ENCODE peak calls at places on chromosomes 13 and 19, in six cellular contexts. Z is MM.1S; D is astrocyte; G is effector memory CD4-positive, alpha-beta T cell; O is aorta; W is right cardiac atrium. K is an unnamed sample.

GRCh38 chr13:52067237-52067636 is 42.7 kb downstream of the UTP14C start:
- DNase-seq in G (no peak), Z (no peak), W (no peak), D (no peak), O (no peak), K (no peak)

GRCh38 chr13:97191143-97191542 is 31.0 kb upstream of the MBNL2 start:
- DNase-seq in W (no peak), G (no peak), D (no peak), Z (no peak), O (no peak), K (no peak)

GRCh38 chr19:55386515-55386947 is 799 bp downstream of the RPL28 start:
- DNase-seq in W (no peak), Z (no peak), G (peak; percentile 29), O (no peak), D (no peak), K (no peak)

GRCh38 chr13:40440990-40441820 is 225.2 kb downstream of the FOXO1 start:
- DNase-seq in W (peak; percentile 90), G (no peak), D (peak; percentile 29), O (peak; percentile 76), Z (no peak), K (no peak)

GRCh38 chr19:45505996-45506245 is 1.4 kb upstream of the VASP start:
- DNase-seq in O (no peak), W (peak; percentile 30), D (no peak), G (no peak), Z (no peak), K (no peak)

GRCh38 chr13:32426981-32427851 is 714 bp downstream of the N4BP2L1 start:
- DNase-seq in W (peak; percentile 76), Z (peak; percentile 44), G (peak; percentile 40), D (no peak), O (peak; percentile 70), K (peak; percentile 92)

GRCh38 chr13:53200075-53200474 is 171.5 kb downstream of the OLFM4 start:
- DNase-seq in O (no peak), W (no peak), D (no peak), Z (no peak), G (no peak), K (peak; percentile 78)

GRCh38 chr13:35472308-35473008 is 4.0 kb downstream of the MAB21L1 start:
- DNase-seq in D (no peak), Z (peak; percentile 6), O (no peak), W (no peak), G (no peak), K (no peak)

GRCh38 chr19:18321729-18322091 is 1.2 kb downstream of the LSM4 start:
- DNase-seq in Z (no peak), G (no peak), W (no peak), D (no peak), O (no peak), K (no peak)

GRCh38 chr13:39616087-39616694 is 13.2 kb upstream of the LHFPL6 start:
- DNase-seq in W (peak; percentile 46), Z (peak; percentile 51), G (no peak), D (peak; percentile 29), O (no peak), K (no peak)

GRCh38 chr13:74210693-74211393 is 76.6 kb upstream of the KLF12 start:
- DNase-seq in W (peak; percentile 18), Z (no peak), G (no peak), O (peak; percentile 55), D (peak; percentile 97), K (no peak)

GRCh38 chr19:18308051-18308947 is 14.6 kb downstream of the LSM4 start:
- DNase-seq in G (no peak), W (peak; percentile 63), Z (no peak), D (no peak), O (no peak), K (no peak)

GRCh38 chr13:46359731-46360130 is 27.3 kb downstream of the RUBCNL start:
- DNase-seq in G (no peak), W (no peak), D (peak; percentile 75), Z (no peak), O (no peak), K (no peak)

GRCh38 chr13:38147050-38147449 is 202.6 kb upstream of the UFM1 start:
- DNase-seq in G (no peak), O (no peak), Z (no peak), W (no peak), D (no peak), K (no peak)

GRCh38 chr13:32042567-32042966 is 11.0 kb downstream of the FRY start:
- DNase-seq in Z (no peak), O (no peak), G (no peak), W (no peak), D (no peak), K (no peak)

GRCh38 chr13:114065141-114065925 is 67.1 kb downstream of the RASA3 start:
- DNase-seq in Z (peak; percentile 68), O (peak; percentile 94), D (peak; percentile 97), W (peak; percentile 94), G (peak; percentile 61), K (peak; percentile 98)

GRCh38 chr19:30316560-30317106 is 55.6 kb upstream of the ZNF536 start:
- DNase-seq in O (no peak), G (no peak), Z (no peak), D (no peak), W (peak; percentile 11), K (no peak)

GRCh38 chr13:55029280-55029679 is 2000.7 kb downstream of the OLFM4 start:
- DNase-seq in W (no peak), Z (no peak), G (no peak), O (no peak), D (no peak), K (no peak)

GRCh38 chr13:44812818-44813217 is 176.5 kb downstream of the NUFIP1 start:
- DNase-seq in W (no peak), O (no peak), G (no peak), Z (no peak), D (peak; percentile 37), K (no peak)

GRCh38 chr13:43374621-43375020 is 351.2 kb downstream of the DNAJC15 start:
- DNase-seq in G (no peak), W (no peak), D (peak; percentile 85), Z (no peak), O (no peak), K (no peak)

GRCh38 chr19:9115307-9115813 is at the start of gene OR7G1:
- DNase-seq in G (no peak), O (no peak), Z (no peak), W (no peak), D (no peak), K (no peak)

GRCh38 chr19:47158367-47158791 is 27.7 kb downstream of the SAE1 start:
- DNase-seq in W (peak; percentile 57), D (no peak), G (no peak), O (no peak), Z (no peak), K (no peak)

GRCh38 chr19:31595521-31595920 is 246.3 kb upstream of the TSHZ3 start:
- DNase-seq in O (no peak), D (no peak), G (no peak), W (no peak), Z (no peak), K (no peak)

GRCh38 chr19:42816901-42817300 is 51.4 kb upstream of the PSG8 start:
- DNase-seq in O (no peak), D (no peak), G (no peak), W (no peak), Z (no peak), K (no peak)

GRCh38 chr19:2462635-2463421 is 6.1 kb upstream of the LMNB2 start:
- DNase-seq in G (no peak), D (peak; percentile 99), W (peak; percentile 96), O (peak; percentile 91), Z (no peak), K (peak; percentile 94)

GRCh38 chr13:98481511-98481951 is 95.4 kb downstream of the STK24 start:
- DNase-seq in W (no peak), D (no peak), O (no peak), Z (no peak), G (no peak), K (no peak)
- H3K4me1 ChIP-seq in W (peaks cover 33% of the 10 kb centered on the region), D (peaks cover 81% of the 10 kb centered on the region), O (peaks cover 3% of the 10 kb centered on the region), Z (peaks cover 17% of the 10 kb centered on the region), G (peaks cover 75% of the 10 kb centered on the region), K (peaks cover 69% of the 10 kb centered on the region)

DNA sequence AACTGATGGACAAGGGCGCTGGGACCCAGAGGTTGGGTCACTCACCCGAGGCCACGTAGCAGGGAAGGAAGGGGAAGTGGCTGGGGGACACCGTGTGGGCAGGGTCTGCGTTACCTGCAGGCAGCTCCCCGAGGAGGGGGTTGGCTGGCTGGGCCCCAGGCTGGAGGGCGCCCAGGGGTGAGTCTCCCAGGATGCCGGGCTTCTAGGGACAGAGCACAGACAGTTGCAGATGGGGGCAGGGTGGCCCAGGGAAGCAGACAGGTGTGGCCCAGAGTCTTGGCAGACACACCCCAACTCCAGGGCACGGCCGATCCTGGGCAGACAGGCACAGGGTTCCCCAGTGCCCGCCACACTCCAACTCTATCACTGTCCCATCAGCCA is 5.6 kb upstream of the FDX2 start:
- DNase-seq in D (no peak), G (no peak), Z (no peak), O (no peak), W (no peak), K (no peak)
- H3K27ac ChIP-seq in D (no peak overlapping the region), G (no peak overlapping the region), Z (no peak overlapping the region), O (no peak overlapping the region), W (no peak overlapping the region), K (no peak overlapping the region)

DNA sequence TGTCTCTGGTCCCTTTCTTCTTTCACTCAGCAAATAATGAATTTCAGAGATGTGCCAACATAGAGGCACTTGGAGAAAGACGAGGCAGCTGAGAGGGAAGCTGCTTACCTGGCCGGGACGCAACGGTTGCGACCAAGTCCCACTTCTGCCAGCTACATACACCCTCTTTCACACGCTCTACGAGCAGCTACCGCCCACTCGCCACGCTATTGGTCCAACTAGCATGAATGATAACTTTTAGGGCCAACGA is 773 bp upstream of the CNOT3 start:
- DNase-seq in Z (no peak), W (no peak), G (no peak), D (no peak), O (no peak), K (no peak)
- H3K4me1 ChIP-seq in Z (peaks cover 10% of the 10 kb centered on the region), W (peaks cover 5% of the 10 kb centered on the region), G (peaks cover 33% of the 10 kb centered on the region), D (peaks cover 14% of the 10 kb centered on the region), O (no peaks in the 10 kb centered on the region), K (peaks cover 48% of the 10 kb centered on the region)

DNA sequence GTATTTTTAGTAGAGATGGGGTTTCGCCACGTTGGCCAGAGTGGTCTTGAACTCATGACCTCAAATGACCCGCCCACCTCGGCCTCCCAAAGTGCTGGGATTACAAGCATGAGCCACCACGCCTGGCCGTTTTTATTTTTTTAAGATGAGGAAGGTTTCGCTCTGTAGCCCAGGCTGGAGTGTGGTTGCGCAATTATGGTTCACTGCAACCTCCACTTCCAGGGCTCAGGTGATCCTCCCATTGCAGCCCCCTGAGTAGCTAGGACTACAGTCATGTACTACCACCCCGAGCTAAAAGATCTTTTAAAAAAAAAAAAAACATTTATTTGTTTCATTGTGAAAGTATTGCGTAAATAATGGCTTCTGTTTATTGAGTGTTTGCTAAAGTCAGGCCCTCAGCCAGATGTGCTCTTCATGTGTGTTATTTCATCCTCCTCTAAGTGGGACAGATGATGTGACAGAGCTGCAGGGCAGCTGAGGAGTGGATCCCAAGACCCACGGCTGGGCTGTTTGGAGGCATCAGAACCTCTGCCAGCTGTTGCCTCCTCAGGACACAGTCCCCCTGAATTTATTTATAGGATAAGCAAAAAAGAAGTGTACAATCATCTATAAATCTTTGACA is 18.5 kb downstream of the ILF3 start:
- DNase-seq in G (no peak), D (no peak), Z (no peak), O (no peak), W (no peak), K (no peak)
- H3K27ac ChIP-seq in G (no peak overlapping the region), D (no peak overlapping the region), Z (no peak overlapping the region), O (no peak overlapping the region), W (no peak overlapping the region), K (no peak overlapping the region)